ENCODE peak calls at places on chromosomes 12 and 14, in four cellular contexts. T is left ventricle myocardium inferior, D is endodermal cell, Y is stomach. N is an unnamed sample.

GRCh38 chr12:127588224-127588623 is 678.7 kb upstream of the TMEM132C start:
- DNase-seq in T (no peak), D (no peak), Y (no peak), N (no peak)

GRCh38 chr14:34340226-34340625 is 121.8 kb downstream of the SPTSSA start:
- DNase-seq in D (no peak), Y (no peak), T (no peak), N (no peak)

GRCh38 chr14:64549805-64550538 is at the start of gene PPP1R36:
- DNase-seq in T (peak; percentile 34), D (peak; percentile 56), Y (peak; percentile 69), N (no peak)

GRCh38 chr12:91202390-91202789 is 19.8 kb upstream of the DCN start:
- DNase-seq in D (no peak), T (no peak), Y (no peak), N (peak; percentile 18)

GRCh38 chr14:95204705-95205104 is 47.4 kb upstream of the DICER1 start:
- DNase-seq in D (no peak), T (no peak), Y (no peak), N (no peak)

GRCh38 chr12:108899145-108899544 is 19.3 kb downstream of the DAO start:
- DNase-seq in D (no peak), Y (no peak), T (no peak), N (no peak)

GRCh38 chr12:96195845-96196451 is 1.8 kb downstream of the ELK3 start:
- DNase-seq in D (peak; percentile 87), T (no peak), Y (no peak), N (no peak)

GRCh38 chr12:132450391-132451171 is 39.4 kb upstream of the FBRSL1 start:
- DNase-seq in D (no peak), T (no peak), Y (no peak), N (no peak)

GRCh38 chr14:55130194-55130550 is 1.1 kb downstream of the LGALS3 start:
- DNase-seq in Y (peak; percentile 44), T (no peak), D (peak; percentile 67), N (no peak)

GRCh38 chr12:95790912-95791849 is 617 bp upstream of the NTN4 start:
- DNase-seq in Y (no peak), D (peak; percentile 86), T (no peak), N (no peak)

GRCh38 chr14:97027256-97027999 is 230.2 kb downstream of the VRK1 start:
- DNase-seq in Y (no peak), T (no peak), D (no peak), N (no peak)

GRCh38 chr12:116406529-116406928 is 129.0 kb upstream of the MED13L start:
- DNase-seq in T (peak; percentile 92), D (peak; percentile 91), Y (peak; percentile 48), N (peak; percentile 77)

GRCh38 chr14:106528717-106529116 is 1002.3 kb downstream of the TMEM121 start:
- DNase-seq in D (no peak), Y (no peak), T (no peak), N (no peak)

GRCh38 chr14:59657769-59658168 is 81.2 kb upstream of the CCDC175 start:
- DNase-seq in Y (no peak), D (peak; percentile 48), T (no peak), N (no peak)

GRCh38 chr12:14723763-14724162 is 27.4 kb upstream of the GUCY2C start:
- DNase-seq in Y (peak; percentile 65), T (peak; percentile 37), D (peak; percentile 87), N (peak; percentile 2)

GRCh38 chr12:82099216-82099615 is 259.0 kb downstream of the CCDC59 start:
- DNase-seq in T (no peak), D (no peak), Y (no peak), N (peak; percentile 12)

GRCh38 chr14:99502989-99503421 is 21.8 kb downstream of the CCNK start:
- DNase-seq in Y (no peak), T (no peak), D (peak; percentile 76), N (no peak)

GRCh38 chr12:122795807-122796206 is 21.4 kb downstream of the CCDC62 start:
- DNase-seq in T (no peak), D (peak; percentile 64), Y (no peak), N (no peak)

GRCh38 chr14:91317381-91318313 is 73.1 kb upstream of the GPR68 start:
- DNase-seq in T (peak; percentile 82), D (no peak), Y (peak; percentile 83), N (no peak)

DNA sequence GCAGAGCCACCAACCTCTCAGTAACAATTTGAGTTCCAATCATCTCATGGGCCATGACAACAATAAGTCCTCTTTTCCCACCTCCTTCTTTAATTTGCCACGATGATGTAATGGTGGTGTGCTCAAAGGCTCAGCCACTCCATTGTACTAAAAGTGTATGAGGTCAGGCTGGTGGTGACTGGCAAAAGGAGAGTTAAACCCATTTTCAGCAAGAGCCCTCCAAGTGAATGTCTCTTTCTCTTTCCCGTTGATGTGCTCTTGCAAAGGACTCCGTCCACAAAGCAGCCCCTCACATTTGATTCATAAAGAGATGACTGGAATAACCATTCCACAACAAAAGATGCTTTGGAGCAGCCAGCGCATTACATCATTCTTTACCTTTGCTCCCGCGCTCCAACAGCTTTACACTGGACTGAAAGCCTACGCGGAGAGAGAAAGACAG is 41.6 kb downstream of the DUSP16 start:
- DNase-seq in T (no peak), D (no peak), Y (no peak), N (no peak)
- H3K27ac ChIP-seq in T (no peak overlapping the region), D (peak overlapping the region; percentile 78), Y (no peak overlapping the region), N (no peak overlapping the region)

DNA sequence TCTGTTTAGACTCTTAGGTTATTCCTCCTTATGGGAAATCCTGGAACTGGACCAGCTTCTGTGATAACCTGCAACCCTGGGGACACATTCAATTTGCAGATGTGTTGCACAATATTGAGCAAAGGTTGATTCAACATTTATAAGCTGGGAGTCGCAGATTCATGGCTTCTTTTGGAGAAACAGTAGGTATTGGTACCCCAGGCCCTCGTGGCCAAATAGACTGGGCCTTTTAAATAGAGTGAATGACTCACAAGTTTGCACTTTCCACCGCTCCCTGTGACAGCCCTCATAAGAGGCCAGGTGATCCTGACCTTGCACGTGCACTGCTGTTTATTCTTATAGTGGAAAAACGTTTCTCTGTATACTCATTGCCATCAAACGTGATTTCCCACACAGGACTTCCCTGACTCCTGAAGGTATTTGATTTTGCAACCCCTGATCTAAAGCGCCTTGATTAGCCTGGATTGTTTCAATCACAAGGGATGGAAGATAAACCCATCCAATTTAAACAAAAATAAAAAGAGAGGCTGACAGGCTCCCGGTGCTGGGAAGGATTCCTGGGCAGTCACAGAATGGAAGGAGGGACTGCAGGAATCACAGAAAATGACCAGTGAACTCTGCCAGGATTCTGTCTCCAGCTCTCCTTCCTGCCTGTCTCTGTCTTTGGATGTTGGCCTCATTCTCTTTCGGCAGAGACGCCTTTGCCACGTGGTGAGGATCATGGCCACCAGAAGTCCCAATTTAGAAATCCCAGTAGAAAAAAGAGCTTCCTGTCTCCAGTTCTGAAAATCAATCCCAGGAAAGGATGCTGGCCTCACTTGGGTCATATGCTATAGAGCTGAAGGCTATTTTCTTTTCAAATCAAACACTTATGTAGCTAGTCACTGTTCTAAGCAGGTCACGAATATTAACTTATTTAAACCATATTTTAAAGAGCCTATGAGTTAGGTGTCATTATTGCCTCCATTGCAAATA is 97.8 kb downstream of the VCPKMT start:
- DNase-seq in Y (peak; percentile 73), D (no peak), T (no peak), N (no peak)
- H3K27ac ChIP-seq in Y (peak overlapping the region; percentile 58), D (no peak overlapping the region), T (peak overlapping the region; percentile 65), N (peak overlapping the region; percentile 4)

GRCh38 chr12:53726342-53726741 is 910 bp downstream of the CALCOCO1 start:
- DNase-seq in D (no peak), T (no peak), Y (no peak), N (no peak)
- H3K27ac ChIP-seq in D (no peak overlapping the region), T (peak overlapping the region; percentile 11), Y (peak overlapping the region; percentile 82), N (peak overlapping the region; percentile 51)

GRCh38 chr12:113247123-113248045 is 26.1 kb downstream of the TPCN1 start:
- DNase-seq in Y (no peak), D (peak; percentile 69), T (no peak), N (no peak)

GRCh38 chr12:113248842-113249435 is 27.7 kb downstream of the TPCN1 start:
- DNase-seq in T (no peak), Y (no peak), D (no peak), N (no peak)

GRCh38 chr12:113246478-113247122 is 25.3 kb downstream of the TPCN1 start:
- DNase-seq in T (no peak), D (peak; percentile 86), Y (peak; percentile 45), N (no peak)

GRCh38 chr12:113249546-113249945 is 28.3 kb downstream of the TPCN1 start:
- DNase-seq in T (no peak), D (no peak), Y (no peak), N (no peak)

GRCh38 chr12:113248046-113248825 is 27.0 kb downstream of the TPCN1 start:
- DNase-seq in T (no peak), D (peak; percentile 50), Y (no peak), N (no peak)
- H3K27ac ChIP-seq in T (peak overlapping the region; percentile 99), D (no peak overlapping the region), Y (no peak overlapping the region), N (no peak overlapping the region)

GRCh38 chr12:46439793-46440511 is 67.4 kb upstream of the SLC38A2 start:
- DNase-seq in T (no peak), D (no peak), Y (no peak), N (no peak)
- H3K27ac ChIP-seq in T (no peak overlapping the region), D (no peak overlapping the region), Y (no peak overlapping the region), N (peak overlapping the region; percentile 98)

GRCh38 chr12:49322708-49323523 is at the start of gene TROAP:
- DNase-seq in T (peak; percentile 97), D (peak; percentile 100), Y (peak; percentile 97), N (peak; percentile 89)

GRCh38 chr12:49322367-49322707 is 718 bp upstream of the TROAP start:
- DNase-seq in D (peak; percentile 73), T (no peak), Y (no peak), N (no peak)

GRCh38 chr12:49325606-49326005 is 2.6 kb downstream of the TROAP start:
- DNase-seq in Y (peak; percentile 13), T (no peak), D (no peak), N (no peak)

GRCh38 chr12:49327368-49327767 is 4.3 kb downstream of the TROAP start:
- DNase-seq in D (no peak), T (no peak), Y (no peak), N (no peak)

GRCh38 chr12:49323524-49324097 is 556 bp downstream of the TROAP start:
- DNase-seq in D (no peak), T (no peak), Y (no peak), N (no peak)
- H3K27ac ChIP-seq in D (no peak overlapping the region), T (no peak overlapping the region), Y (no peak overlapping the region), N (no peak overlapping the region)

DNA sequence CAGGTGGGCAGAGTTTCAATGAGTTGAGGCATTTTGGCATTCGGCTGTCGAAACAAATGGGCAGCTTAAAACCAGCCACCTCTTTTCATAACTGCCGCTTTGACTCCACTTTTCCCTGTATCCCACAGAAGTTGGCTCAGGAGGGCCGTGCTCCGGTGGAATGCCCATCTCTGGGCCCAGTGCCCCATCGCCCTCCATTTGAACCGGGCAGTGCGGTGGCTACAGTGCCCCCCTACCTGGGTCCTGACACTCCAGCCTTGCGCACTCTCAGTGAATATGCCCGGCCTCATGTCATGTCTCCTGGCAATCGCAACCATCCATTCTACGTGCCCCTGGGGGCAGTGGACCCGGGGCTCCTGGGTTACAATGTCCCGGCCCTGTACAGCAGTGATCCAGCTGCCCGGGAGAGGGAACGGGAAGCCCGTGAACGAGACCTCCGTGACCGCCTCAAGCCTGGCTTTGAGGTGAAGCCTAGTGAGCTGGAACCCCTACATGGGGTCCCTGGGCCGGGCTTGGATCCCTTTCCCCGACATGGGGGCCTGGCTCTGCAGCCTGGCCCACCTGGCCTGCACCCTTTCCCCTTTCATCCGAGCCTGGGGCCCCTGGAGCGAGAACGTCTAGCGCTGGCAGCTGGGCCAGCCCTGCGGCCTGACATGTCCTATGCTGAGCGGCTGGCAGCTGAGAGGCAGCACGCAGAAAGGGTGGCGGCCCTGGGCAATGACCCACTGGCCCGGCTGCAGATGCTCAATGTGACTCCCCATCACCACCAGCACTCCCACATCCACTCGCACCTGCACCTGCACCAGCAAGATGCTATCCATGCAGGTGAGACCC is 5.0 kb upstream of the RNU7-1 start:
- DNase-seq in T (no peak), D (no peak), Y (no peak), N (no peak)
- H3K27ac ChIP-seq in T (peak overlapping the region; percentile 97), D (peak overlapping the region; percentile 59), Y (peak overlapping the region; percentile 92), N (peak overlapping the region; percentile 60)

GRCh38 chr12:76623929-76624328 is 64.4 kb upstream of the OSBPL8 start:
- DNase-seq in T (no peak), Y (no peak), D (no peak), N (no peak)
- H3K27ac ChIP-seq in T (no peak overlapping the region), Y (no peak overlapping the region), D (no peak overlapping the region), N (peak overlapping the region; percentile 44)

N was measured in epithelial cell of prostate.